ENCODE peak calls at places on chromosomes 11 and 22, in five cellular contexts. One of them, this sample, is unnamed.

GRCh38 chr11:61671527-61671926 is 8.7 kb upstream of the DAGLA start:
- DNase-seq in GM23338: peak
- DNase-seq in PC-3: peak
- DNase-seq in hepatocyte: peak
- DNase-seq in neural progenitor cell: peak
- DNase-seq in this sample: peak

GRCh38 chr11:27807594-27807993 is 107.3 kb upstream of the BDNF start:
- DNase-seq in neural progenitor cell: no peak
- DNase-seq in GM23338: no peak
- DNase-seq in hepatocyte: no peak
- DNase-seq in PC-3: no peak
- DNase-seq in this sample: peak

GRCh38 chr22:23233084-23233501 is 52.8 kb downstream of the BCR start:
- DNase-seq in hepatocyte: no peak
- DNase-seq in neural progenitor cell: no peak
- DNase-seq in GM23338: peak
- DNase-seq in PC-3: no peak
- DNase-seq in this sample: no peak

GRCh38 chr11:42407379-42407778 is 904.4 kb upstream of the API5 start:
- DNase-seq in GM23338: peak
- DNase-seq in hepatocyte: peak
- DNase-seq in neural progenitor cell: peak
- DNase-seq in PC-3: peak
- DNase-seq in this sample: no peak

GRCh38 chr11:11895672-11896071 is 53.9 kb downstream of the USP47 start:
- DNase-seq in neural progenitor cell: no peak
- DNase-seq in PC-3: peak
- DNase-seq in hepatocyte: no peak
- DNase-seq in GM23338: no peak
- DNase-seq in this sample: peak

GRCh38 chr11:8959546-8960166 is 4.6 kb downstream of the TMEM9B start:
- DNase-seq in PC-3: peak
- DNase-seq in GM23338: peak
- DNase-seq in hepatocyte: peak
- DNase-seq in neural progenitor cell: peak
- DNase-seq in this sample: peak

GRCh38 chr11:47216141-47216798 is 1.5 kb downstream of the DDB2 start:
- DNase-seq in neural progenitor cell: peak
- DNase-seq in hepatocyte: peak
- DNase-seq in PC-3: peak
- DNase-seq in GM23338: no peak
- DNase-seq in this sample: peak

GRCh38 chr22:24485608-24486007 is 9.5 kb upstream of the UPB1 start:
- DNase-seq in neural progenitor cell: no peak
- DNase-seq in PC-3: no peak
- DNase-seq in GM23338: no peak
- DNase-seq in hepatocyte: no peak
- DNase-seq in this sample: no peak

GRCh38 chr11:3129591-3130268 is 35.4 kb downstream of the OSBPL5 start:
- DNase-seq in hepatocyte: no peak
- DNase-seq in neural progenitor cell: no peak
- DNase-seq in PC-3: no peak
- DNase-seq in GM23338: no peak
- DNase-seq in this sample: no peak

GRCh38 chr11:112439614-112440013 is 179.0 kb upstream of the PLET1 start:
- DNase-seq in PC-3: no peak
- DNase-seq in hepatocyte: no peak
- DNase-seq in neural progenitor cell: no peak
- DNase-seq in GM23338: no peak
- DNase-seq in this sample: no peak

GRCh38 chr22:18113680-18114394 is 3.2 kb downstream of the TUBA8 start:
- DNase-seq in GM23338: peak
- DNase-seq in PC-3: no peak
- DNase-seq in hepatocyte: no peak
- DNase-seq in neural progenitor cell: no peak
- DNase-seq in this sample: no peak

GRCh38 chr11:116853461-116854073 is 16.1 kb upstream of the APOA1 start:
- DNase-seq in PC-3: peak
- DNase-seq in neural progenitor cell: no peak
- DNase-seq in hepatocyte: peak
- DNase-seq in GM23338: no peak
- DNase-seq in this sample: no peak

GRCh38 chr22:35552186-35552842 is 11.7 kb downstream of the RASD2 start:
- DNase-seq in PC-3: peak
- DNase-seq in hepatocyte: peak
- DNase-seq in GM23338: peak
- DNase-seq in neural progenitor cell: peak
- DNase-seq in this sample: no peak

GRCh38 chr11:86639172-86639571 is 33.2 kb downstream of the ME3 start:
- DNase-seq in hepatocyte: no peak
- DNase-seq in neural progenitor cell: no peak
- DNase-seq in PC-3: peak
- DNase-seq in GM23338: no peak
- DNase-seq in this sample: no peak

GRCh38 chr22:35648066-35649025 is at the start of gene APOL6:
- DNase-seq in neural progenitor cell: peak
- DNase-seq in hepatocyte: peak
- DNase-seq in PC-3: peak
- DNase-seq in GM23338: peak
- DNase-seq in this sample: peak

GRCh38 chr11:64753380-64754123 is 6.2 kb downstream of the PYGM start:
- DNase-seq in neural progenitor cell: no peak
- DNase-seq in hepatocyte: no peak
- DNase-seq in PC-3: no peak
- DNase-seq in GM23338: peak
- DNase-seq in this sample: no peak

GRCh38 chr11:112216591-112217105 is 9.6 kb upstream of the PTS start:
- DNase-seq in neural progenitor cell: no peak
- DNase-seq in GM23338: no peak
- DNase-seq in hepatocyte: no peak
- DNase-seq in PC-3: peak
- DNase-seq in this sample: no peak

GRCh38 chr11:34380696-34381095 is 22.9 kb upstream of the ABTB2 start:
- DNase-seq in PC-3: peak
- DNase-seq in GM23338: no peak
- DNase-seq in neural progenitor cell: no peak
- DNase-seq in hepatocyte: no peak
- DNase-seq in this sample: no peak

GRCh38 chr22:39110631-39111561 is 13.9 kb downstream of the APOBEC3H start:
- DNase-seq in GM23338: no peak
- DNase-seq in hepatocyte: peak
- DNase-seq in neural progenitor cell: peak
- DNase-seq in PC-3: peak
- DNase-seq in this sample: no peak

GRCh38 chr11:38323961-38324761 is 1726.1 kb upstream of the RAG2 start:
- DNase-seq in PC-3: peak
- DNase-seq in hepatocyte: no peak
- DNase-seq in GM23338: no peak
- DNase-seq in neural progenitor cell: no peak
- DNase-seq in this sample: no peak

GRCh38 chr11:118338637-118339061 is 3.9 kb downstream of the CD3D start:
- DNase-seq in GM23338: peak
- DNase-seq in neural progenitor cell: no peak
- DNase-seq in PC-3: no peak
- DNase-seq in hepatocyte: peak
- DNase-seq in this sample: no peak

GRCh38 chr11:79661373-79661772 is 220.5 kb upstream of the TENM4 start:
- DNase-seq in PC-3: no peak
- DNase-seq in neural progenitor cell: no peak
- DNase-seq in GM23338: no peak
- DNase-seq in hepatocyte: no peak
- DNase-seq in this sample: no peak

GRCh38 chr11:3077846-3078440 is 20.7 kb upstream of the CARS1 start:
- DNase-seq in neural progenitor cell: no peak
- DNase-seq in PC-3: no peak
- DNase-seq in GM23338: no peak
- DNase-seq in hepatocyte: no peak
- DNase-seq in this sample: no peak

GRCh38 chr22:22877523-22878210 is 9.9 kb upstream of the IGLL5 start:
- DNase-seq in PC-3: peak
- DNase-seq in neural progenitor cell: peak
- DNase-seq in hepatocyte: peak
- DNase-seq in GM23338: peak
- DNase-seq in this sample: peak

GRCh38 chr11:31968774-31969433 is 122.0 kb upstream of the RCN1 start:
- DNase-seq in GM23338: no peak
- DNase-seq in PC-3: peak
- DNase-seq in neural progenitor cell: no peak
- DNase-seq in hepatocyte: peak
- DNase-seq in this sample: no peak

GRCh38 chr11:64253043-64253442 is 1.7 kb downstream of the PLCB3 start:
- DNase-seq in GM23338: no peak
- DNase-seq in PC-3: no peak
- DNase-seq in hepatocyte: no peak
- DNase-seq in neural progenitor cell: no peak
- DNase-seq in this sample: no peak

GRCh38 chr11:100876826-100877545 is 189.9 kb downstream of the ARHGAP42 start:
- DNase-seq in neural progenitor cell: no peak
- DNase-seq in PC-3: peak
- DNase-seq in hepatocyte: peak
- DNase-seq in GM23338: peak
- DNase-seq in this sample: peak

GRCh38 chr11:112504056-112504455 is 243.4 kb upstream of the PLET1 start:
- DNase-seq in hepatocyte: no peak
- DNase-seq in PC-3: peak
- DNase-seq in neural progenitor cell: no peak
- DNase-seq in GM23338: no peak
- DNase-seq in this sample: peak

GRCh38 chr11:117217141-117217609 is 14.7 kb downstream of the PCSK7 start:
- DNase-seq in hepatocyte: no peak
- DNase-seq in GM23338: no peak
- DNase-seq in PC-3: no peak
- DNase-seq in neural progenitor cell: no peak
- DNase-seq in this sample: peak

GRCh38 chr22:20016734-20017621 is at the start of gene ARVCF:
- DNase-seq in neural progenitor cell: peak
- DNase-seq in hepatocyte: peak
- DNase-seq in PC-3: peak
- DNase-seq in GM23338: peak
- DNase-seq in this sample: peak

GRCh38 chr22:31625661-31626426 is 36.2 kb downstream of the PISD start:
- DNase-seq in PC-3: no peak
- DNase-seq in GM23338: peak
- DNase-seq in hepatocyte: peak
- DNase-seq in neural progenitor cell: peak
- DNase-seq in this sample: peak

GRCh38 chr11:77411238-77411637 is 62.7 kb downstream of the PAK1 start:
- DNase-seq in GM23338: peak
- DNase-seq in PC-3: no peak
- DNase-seq in hepatocyte: peak
- DNase-seq in neural progenitor cell: peak
- DNase-seq in this sample: no peak

GRCh38 chr11:104254347-104254746 is 90.4 kb upstream of the PDGFD start:
- DNase-seq in GM23338: peak
- DNase-seq in hepatocyte: peak
- DNase-seq in neural progenitor cell: peak
- DNase-seq in PC-3: peak
- DNase-seq in this sample: no peak

GRCh38 chr22:24550028-24550901 is 4.7 kb downstream of the GUCD1 start:
- DNase-seq in GM23338: no peak
- DNase-seq in neural progenitor cell: no peak
- DNase-seq in PC-3: no peak
- DNase-seq in hepatocyte: peak
- DNase-seq in this sample: no peak

GRCh38 chr11:83118814-83119213 is 38.1 kb upstream of the PCF11 start:
- DNase-seq in neural progenitor cell: no peak
- DNase-seq in GM23338: no peak
- DNase-seq in PC-3: no peak
- DNase-seq in hepatocyte: no peak
- DNase-seq in this sample: no peak
- H2AFZ ChIP-seq in neural progenitor cell: no peak
- H2AFZ ChIP-seq in GM23338: no peak
- H2AFZ ChIP-seq in PC-3: no peak
- H2AFZ ChIP-seq in hepatocyte: no peak
- H2AFZ ChIP-seq in this sample: no peak

DNA sequence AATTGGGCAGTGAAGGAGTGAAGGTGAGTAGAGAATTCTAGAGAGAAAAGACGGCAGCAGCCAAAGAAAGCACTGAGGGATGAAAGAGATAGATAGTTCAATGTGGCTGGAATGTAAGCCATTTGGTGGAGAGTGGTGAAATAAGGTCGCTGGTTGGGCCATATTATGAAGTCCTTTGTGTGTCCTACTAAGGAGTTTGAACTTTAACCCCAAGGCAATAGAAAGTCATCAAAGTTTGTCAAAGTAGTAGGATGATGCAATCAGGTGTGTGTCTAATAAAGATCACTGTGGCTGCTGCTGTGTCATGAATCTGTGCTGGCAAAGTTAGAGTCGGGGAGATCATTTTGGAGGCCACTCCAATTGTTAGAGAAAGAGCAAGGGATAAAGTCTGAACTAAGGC is 18.7 kb downstream of the RNF121 start:
- DNase-seq in hepatocyte: peak
- DNase-seq in PC-3: no peak
- DNase-seq in GM23338: no peak
- DNase-seq in neural progenitor cell: no peak
- DNase-seq in this sample: peak
- H2AFZ ChIP-seq in hepatocyte: no peak
- H2AFZ ChIP-seq in PC-3: no peak
- H2AFZ ChIP-seq in GM23338: no peak
- H2AFZ ChIP-seq in neural progenitor cell: no peak
- H2AFZ ChIP-seq in this sample: no peak

DNA sequence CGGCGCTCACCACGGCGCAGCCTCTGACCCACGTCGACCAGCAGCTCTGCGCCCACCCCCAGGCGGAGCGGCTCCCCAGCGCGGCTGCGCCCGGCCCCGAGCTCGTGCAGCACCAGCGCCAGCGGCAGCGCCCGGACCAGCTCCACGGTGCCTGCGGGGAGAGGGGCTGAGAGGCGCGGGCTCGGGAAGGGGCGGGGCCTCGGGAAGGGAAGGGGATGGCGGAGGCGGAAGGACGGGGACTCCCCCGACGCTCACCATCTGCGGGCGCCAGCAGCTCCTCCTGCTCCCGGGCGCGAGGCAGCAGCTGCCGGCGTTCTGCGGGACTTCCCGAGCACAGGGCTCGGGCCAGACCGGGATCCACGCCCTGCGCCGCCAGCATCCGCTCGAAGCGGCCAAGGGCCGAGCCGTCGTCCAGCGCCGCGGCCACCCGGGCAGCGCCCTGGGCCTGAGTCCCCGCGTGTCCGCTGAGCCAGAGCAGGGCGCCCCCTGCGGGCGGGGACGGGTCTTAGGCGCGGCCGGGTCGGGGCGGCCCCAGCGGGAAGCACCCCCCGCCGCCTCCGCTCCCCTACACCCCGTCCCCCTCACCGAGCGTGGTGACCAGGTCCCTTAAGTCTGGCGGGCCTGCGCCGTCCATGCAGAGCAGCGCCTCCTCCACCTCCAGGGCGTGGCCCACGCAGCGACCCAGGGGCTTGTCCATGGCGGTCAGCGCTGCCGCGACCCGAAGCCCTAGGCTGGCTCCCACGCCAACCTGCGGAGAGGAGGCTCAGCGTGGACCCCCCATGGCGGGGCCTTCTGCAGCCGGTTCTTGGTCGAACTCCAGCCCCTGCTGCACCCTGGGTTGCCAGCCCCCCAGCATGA is 822 bp upstream of the SCO2 start:
- DNase-seq in PC-3: peak
- DNase-seq in GM23338: peak
- DNase-seq in hepatocyte: peak
- DNase-seq in neural progenitor cell: peak
- DNase-seq in this sample: peak
- H2AFZ ChIP-seq in PC-3: peak
- H2AFZ ChIP-seq in GM23338: no peak
- H2AFZ ChIP-seq in hepatocyte: peak
- H2AFZ ChIP-seq in neural progenitor cell: peak
- H2AFZ ChIP-seq in this sample: peak

GRCh38 chr11:113553905-113554304 is 78.7 kb upstream of the DRD2 start:
- DNase-seq in hepatocyte: no peak
- DNase-seq in neural progenitor cell: peak
- DNase-seq in GM23338: peak
- DNase-seq in PC-3: no peak
- DNase-seq in this sample: no peak
- H2AFZ ChIP-seq in hepatocyte: no peak
- H2AFZ ChIP-seq in neural progenitor cell: no peak
- H2AFZ ChIP-seq in GM23338: peak
- H2AFZ ChIP-seq in PC-3: no peak
- H2AFZ ChIP-seq in this sample: no peak

This sample was measured in trophoblast cell.